ENCODE peak calls at places on chromosomes 3 and 15, in four cellular contexts. J, T, X and R are unnamed samples.

GRCh38 chr3:36135863-36136262 is 244.4 kb upstream of the STAC start:
- DNase-seq in T (no peak), X (no peak), J (no peak), R (no peak)

GRCh38 chr15:70101459-70102113 is 3.9 kb upstream of the TLE3 start:
- DNase-seq in X (peak), T (peak), J (peak), R (no peak)

GRCh38 chr3:111676177-111677021 is 81.3 kb upstream of the ZBED2 start:
- DNase-seq in J (no peak), T (no peak), X (peak), R (no peak)

GRCh38 chr15:101650145-101650544 is 2.0 kb downstream of the TM2D3 start:
- DNase-seq in T (no peak), J (no peak), X (no peak), R (no peak)

GRCh38 chr15:74442604-74443003 is 8.8 kb upstream of the SEMA7A start:
- DNase-seq in X (no peak), T (no peak), J (no peak), R (no peak)

GRCh38 chr15:37594431-37594830 is 340.0 kb upstream of the TMCO5A start:
- DNase-seq in X (no peak), J (no peak), T (no peak), R (no peak)

GRCh38 chr3:4426261-4426781 is 40.7 kb downstream of the SUMF1 start:
- DNase-seq in X (no peak), J (no peak), T (no peak), R (no peak)

GRCh38 chr3:36965440-36965839 is 20.6 kb upstream of the TRANK1 start:
- DNase-seq in J (no peak), T (no peak), X (no peak), R (no peak)

GRCh38 chr15:91263632-91264477 is 163.8 kb downstream of the SV2B start:
- DNase-seq in T (no peak), X (peak), J (no peak), R (no peak)

GRCh38 chr3:13472286-13472685 is 7.8 kb upstream of the HDAC11 start:
- DNase-seq in X (no peak), T (no peak), J (no peak), R (no peak)

GRCh38 chr3:42996633-42997075 is 17.5 kb downstream of the GASK1A start:
- DNase-seq in J (no peak), X (no peak), T (no peak), R (no peak)

GRCh38 chr15:62957130-62957529 is 85.4 kb upstream of the TPM1 start:
- DNase-seq in T (no peak), J (no peak), X (no peak), R (no peak)

GRCh38 chr3:172903642-172904041 is 153.1 kb downstream of the ECT2 start:
- DNase-seq in J (no peak), X (no peak), T (no peak), R (no peak)

GRCh38 chr3:115725800-115726199 is 102.5 kb downstream of the GAP43 start:
- DNase-seq in X (no peak), J (no peak), T (no peak), R (no peak)

GRCh38 chr3:156416846-156417581 is 137.9 kb downstream of the SSR3 start:
- DNase-seq in J (no peak), T (no peak), X (no peak), R (no peak)

GRCh38 chr3:54841461-54841860 is 86.4 kb downstream of the LRTM1 start:
- DNase-seq in J (no peak), X (no peak), T (no peak), R (no peak)

GRCh38 chr15:99507016-99507731 is 58.6 kb upstream of the MEF2A start:
- DNase-seq in J (no peak), T (no peak), X (no peak), R (no peak)

DNA sequence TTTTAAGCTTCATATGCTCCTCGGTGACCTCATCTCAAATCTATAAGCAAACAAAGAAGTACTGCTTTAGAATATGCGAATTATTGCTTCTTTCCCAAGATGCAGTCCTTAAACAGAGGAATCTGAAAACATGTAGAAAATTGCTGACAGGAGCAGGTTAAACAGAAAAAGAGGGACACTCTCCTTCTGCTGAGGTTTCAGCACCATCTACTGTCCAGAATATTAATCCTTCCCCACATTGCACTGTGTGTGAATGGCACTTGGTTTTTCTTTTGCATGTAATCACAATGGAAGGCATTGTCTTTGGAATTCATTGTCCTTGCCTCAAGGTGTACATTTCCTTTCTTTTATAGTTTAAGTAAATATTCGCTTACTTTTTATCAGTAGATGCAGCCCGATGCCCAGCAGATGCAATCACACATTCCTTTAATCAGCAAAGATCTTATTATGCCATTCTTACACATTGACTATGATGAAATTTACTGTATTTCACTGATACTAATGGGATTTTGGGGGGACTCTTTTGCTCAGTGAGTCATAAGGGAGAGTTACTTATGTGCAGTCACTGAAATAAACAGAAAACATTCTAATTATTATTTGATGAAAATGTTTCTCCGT is 94.6 kb downstream of the IL5RA start:
- DNase-seq in X (no peak), T (no peak), J (peak), R (no peak)
- TF ChIP-seq CTCF in X (no peak), T (peak), J (peak), R (peak)

DNA sequence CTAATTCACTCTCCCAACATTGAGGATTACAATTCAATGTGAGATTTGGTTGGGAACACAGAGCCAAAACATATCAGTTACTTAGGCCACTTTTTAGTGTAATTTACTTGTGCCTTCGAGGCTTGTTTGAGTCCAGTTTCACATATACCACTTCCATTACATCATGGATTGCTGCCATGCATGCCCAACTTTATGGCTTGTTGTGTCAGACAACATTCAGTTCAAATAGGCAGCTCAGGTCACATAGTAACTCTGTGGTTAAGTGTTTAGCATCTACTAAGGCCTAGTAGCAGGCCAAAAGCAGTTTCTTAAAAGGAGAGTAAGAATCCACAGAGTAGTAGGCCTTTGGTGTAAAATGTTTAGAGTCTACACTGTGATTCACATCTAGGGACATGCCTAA is 164.3 kb upstream of the GMNC start:
- DNase-seq in X (no peak), T (no peak), J (no peak), R (no peak)
- TF ChIP-seq CTCF in X (no peak), T (no peak), J (no peak), R (no peak)

GRCh38 chr3:65914740-65915366 is 123.9 kb downstream of the MAGI1 start:
- DNase-seq in J (no peak), X (no peak), T (no peak), R (no peak)
- TF ChIP-seq CTCF in J (peak), X (peak), T (no peak), R (peak)

GRCh38 chr3:149487598-149488197 is 13.2 kb downstream of the TM4SF4 start:
- DNase-seq in J (peak), X (no peak), T (peak), R (no peak)
- TF ChIP-seq CTCF in J (peak), X (peak), T (peak), R (peak)

GRCh38 chr3:94522488-94522887 is 459.6 kb downstream of the NSUN3 start:
- DNase-seq in J (peak), X (no peak), T (no peak), R (no peak)
- TF ChIP-seq CTCF in J (peak), X (no peak), T (peak), R (no peak)

GRCh38 chr3:114709102-114709501 is 415.3 kb downstream of the TIGIT start:
- DNase-seq in T (no peak), X (no peak), J (no peak), R (no peak)

GRCh38 chr3:114707225-114707860 is 413.5 kb downstream of the TIGIT start:
- DNase-seq in T (no peak), X (no peak), J (no peak), R (no peak)

GRCh38 chr3:114711321-114711891 is 417.6 kb downstream of the TIGIT start:
- DNase-seq in X (no peak), T (no peak), J (no peak), R (no peak)

GRCh38 chr3:114700637-114701234 is 406.9 kb downstream of the TIGIT start:
- DNase-seq in T (no peak), X (no peak), J (no peak), R (no peak)

DNA sequence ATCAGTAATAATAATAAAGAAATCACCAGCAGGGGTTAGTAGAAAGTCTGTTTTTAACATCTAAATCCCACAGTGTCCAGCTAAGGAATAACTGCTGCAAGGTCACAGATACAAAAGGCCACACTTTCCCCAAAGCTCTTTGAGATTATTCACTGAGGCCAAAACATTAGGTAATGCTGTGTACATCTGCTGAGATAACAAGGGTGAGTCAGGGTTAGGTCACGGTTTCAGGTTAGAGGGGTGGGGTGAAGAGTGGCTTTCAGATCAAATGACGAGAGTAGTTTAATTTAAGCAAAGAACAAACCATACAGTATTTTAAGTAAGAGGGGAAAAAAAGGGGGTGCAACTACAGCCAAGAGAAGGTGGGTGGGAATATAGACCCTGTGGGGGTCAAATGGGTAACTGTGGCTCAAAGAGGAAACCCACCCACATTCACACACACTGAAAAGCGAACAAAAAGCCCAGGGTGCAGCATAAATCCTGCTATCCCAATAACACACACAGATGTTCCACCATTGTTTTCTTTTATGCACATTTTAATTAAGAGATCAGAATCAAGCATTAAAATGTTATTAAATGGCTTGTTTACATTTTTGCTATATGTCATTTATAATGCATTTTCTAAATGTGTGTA is 412.9 kb downstream of the TIGIT start:
- DNase-seq in T (no peak), J (no peak), X (peak), R (no peak)
- TF ChIP-seq CTCF in T (no peak), J (no peak), X (no peak), R (no peak)

GRCh38 chr15:48025118-48025517 is 95.7 kb upstream of the SLC24A5 start:
- DNase-seq in T (no peak), X (no peak), J (no peak), R (no peak)
- TF ChIP-seq CTCF in T (no peak), X (peak), J (no peak), R (no peak)

GRCh38 chr3:40071683-40072238 is 237.7 kb upstream of the EIF1B start:
- DNase-seq in X (no peak), J (no peak), T (no peak), R (no peak)

GRCh38 chr3:40078590-40078989 is 230.9 kb upstream of the EIF1B start:
- DNase-seq in T (no peak), J (no peak), X (no peak), R (no peak)

GRCh38 chr3:40068647-40069046 is 240.9 kb upstream of the EIF1B start:
- DNase-seq in X (no peak), T (no peak), J (no peak), R (no peak)

GRCh38 chr3:40070816-40071215 is 238.7 kb upstream of the EIF1B start:
- DNase-seq in X (no peak), J (no peak), T (no peak), R (no peak)

DNA sequence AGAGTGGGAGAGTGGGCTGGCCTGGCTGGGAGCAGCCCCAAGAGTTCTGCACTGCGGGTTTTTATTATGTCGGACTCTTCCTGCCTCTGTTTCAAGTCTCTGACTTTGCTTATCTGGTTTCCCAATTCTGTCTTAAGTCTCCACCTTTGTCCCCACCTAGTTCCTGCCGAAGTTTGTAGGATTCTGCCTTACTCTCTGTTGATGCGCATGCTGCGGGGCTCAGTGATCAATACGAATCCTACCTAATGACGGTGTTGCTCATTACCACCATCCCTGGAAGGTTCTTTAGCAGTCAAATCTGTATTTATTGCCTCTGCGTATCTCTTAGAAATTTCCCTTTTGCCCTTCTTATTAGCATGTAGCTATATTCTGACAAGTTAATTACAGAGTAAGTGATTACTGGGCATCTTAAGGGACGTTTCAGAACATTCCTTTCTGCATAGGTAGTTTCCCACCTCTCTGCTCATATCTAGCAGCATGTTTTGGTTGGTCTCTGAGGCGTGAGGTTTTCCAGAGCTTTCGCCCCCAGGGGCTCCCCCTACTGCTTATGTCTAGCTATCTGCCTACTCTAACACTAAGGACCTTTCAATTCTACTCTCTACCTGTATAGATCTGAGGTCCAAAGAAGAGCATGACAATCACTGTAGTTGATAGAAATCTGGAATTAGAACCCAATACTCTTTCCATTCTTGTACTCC is 236.0 kb upstream of the EIF1B start:
- DNase-seq in J (no peak), T (peak), X (no peak), R (no peak)
- TF ChIP-seq CTCF in J (peak), T (peak), X (peak), R (no peak)

GRCh38 chr3:62556121-62556520 is 182.8 kb upstream of the FEZF2 start:
- DNase-seq in T (no peak), J (no peak), X (no peak), R (no peak)

GRCh38 chr3:62557450-62557849 is 184.1 kb upstream of the FEZF2 start:
- DNase-seq in X (no peak), J (no peak), T (no peak), R (no peak)

GRCh38 chr3:62559831-62560445 is 186.6 kb upstream of the FEZF2 start:
- DNase-seq in T (no peak), J (peak), X (peak), R (no peak)

GRCh38 chr3:62557983-62558382 is 184.6 kb upstream of the FEZF2 start:
- DNase-seq in T (no peak), J (no peak), X (no peak), R (no peak)

GRCh38 chr3:62558549-62559112 is 185.3 kb upstream of the FEZF2 start:
- DNase-seq in J (peak), X (no peak), T (peak), R (no peak)
- TF ChIP-seq CTCF in J (peak), X (peak), T (peak), R (peak)

DNA sequence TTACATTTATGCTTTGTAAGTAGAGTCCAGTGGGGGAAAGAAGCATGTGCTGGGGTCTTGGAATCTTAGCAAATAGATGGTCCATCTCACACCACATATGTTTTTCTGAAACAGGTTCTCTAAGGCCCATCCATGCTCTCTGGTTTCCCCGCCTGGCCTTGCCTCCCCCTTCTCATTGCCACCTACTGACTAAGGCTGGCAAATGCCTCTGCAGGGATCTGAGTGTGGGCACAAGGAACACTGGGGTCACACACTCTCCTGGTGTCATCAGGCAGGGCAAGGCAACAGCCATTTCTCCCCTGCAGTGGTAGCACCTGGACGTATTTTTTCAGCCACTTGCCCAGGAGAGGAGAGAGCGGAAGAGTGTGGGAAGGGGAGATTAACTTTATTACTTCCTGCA is 804.3 kb upstream of the NECTIN3 start:
- DNase-seq in J (peak), T (no peak), X (no peak), R (no peak)
- TF ChIP-seq CTCF in J (no peak), T (no peak), X (no peak), R (no peak)